ENCODE peak calls at places on chromosome 9, in eight cellular contexts. M is fibroblast of mammary gland; K is GM04503; G is heart left ventricle; U is anterior cingulate cortex; I is AG08396; V is LoVo; R is stimulated activated CD8-positive, alpha-beta memory T cell treated with anti-CD3 and anti-CD28 coated beads, Interleukin-7, amount 100 ng/mL, for 1 hour. N is an unnamed sample.

GRCh38 chr9:34589656-34590375 is at the start of gene CNTFR:
- DNase-seq in M (no peak), R (no peak), K (no peak), V (no peak), U (peak), I (peak), G (peak), N (peak)

GRCh38 chr9:3850083-3850482 is 324.3 kb upstream of the RFX3 start:
- DNase-seq in I (no peak), R (no peak), U (no peak), M (no peak), V (no peak), K (no peak), G (no peak), N (no peak)

GRCh38 chr9:22035591-22036011 is 26.5 kb upstream of the CDKN2B start:
- DNase-seq in U (no peak), M (no peak), R (no peak), I (no peak), G (no peak), K (no peak), V (no peak), N (no peak)

GRCh38 chr9:109206670-109207069 is 39.6 kb upstream of the FRRS1L start:
- DNase-seq in U (no peak), K (no peak), M (no peak), I (no peak), V (no peak), G (no peak), R (no peak), N (no peak)

GRCh38 chr9:97045300-97045699 is 6.4 kb upstream of the CTSV start:
- DNase-seq in I (no peak), U (no peak), G (no peak), M (no peak), R (no peak), V (no peak), K (no peak), N (no peak)

GRCh38 chr9:82783045-82783444 is 279.9 kb downstream of the RASEF start:
- DNase-seq in G (no peak), R (no peak), I (no peak), M (no peak), K (no peak), U (no peak), V (no peak), N (no peak)

GRCh38 chr9:92385953-92386352 is 18.4 kb downstream of the OGN start:
- DNase-seq in I (no peak), U (no peak), V (no peak), G (no peak), K (no peak), R (no peak), M (peak), N (no peak)

GRCh38 chr9:35097573-35097972 is 1.2 kb upstream of the PIGO start:
- DNase-seq in K (no peak), M (no peak), V (no peak), I (no peak), U (no peak), G (no peak), R (no peak), N (no peak)

GRCh38 chr9:105117111-105117682 is 127.3 kb upstream of the SLC44A1 start:
- DNase-seq in U (no peak), M (no peak), V (no peak), R (no peak), G (no peak), K (no peak), I (no peak), N (no peak)

GRCh38 chr9:87075537-87075936 is 128.2 kb upstream of the GAS1 start:
- DNase-seq in G (no peak), U (no peak), K (no peak), R (no peak), M (no peak), I (no peak), V (no peak), N (no peak)

GRCh38 chr9:81416476-81417298 is 272.7 kb downstream of the TLE1 start:
- DNase-seq in M (no peak), I (peak), U (no peak), G (no peak), K (peak), R (no peak), V (no peak), N (no peak)

GRCh38 chr9:131092548-131093440 is 3.5 kb upstream of the AIF1L start:
- DNase-seq in R (no peak), M (no peak), I (no peak), V (no peak), K (no peak), G (no peak), U (no peak), N (no peak)

GRCh38 chr9:114988962-114989599 is 58.7 kb upstream of the TNFSF8 start:
- DNase-seq in K (no peak), R (no peak), M (peak), G (no peak), I (no peak), V (no peak), U (no peak), N (no peak)

GRCh38 chr9:114124666-114125580 is 25.8 kb upstream of the KIF12 start:
- DNase-seq in V (no peak), G (no peak), I (no peak), R (no peak), K (no peak), U (no peak), M (no peak), N (no peak)

GRCh38 chr9:81687521-81688261 is 1.7 kb downstream of the TLE1 start:
- DNase-seq in M (no peak), R (no peak), V (peak), K (no peak), U (peak), G (peak), I (peak), N (no peak)

GRCh38 chr9:134331186-134332025 is 5.2 kb downstream of the RXRA start:
- DNase-seq in I (no peak), U (peak), M (no peak), G (peak), R (no peak), V (no peak), K (no peak), N (no peak)

GRCh38 chr9:137804908-137805356 is 72.7 kb upstream of the CACNA1B start:
- DNase-seq in I (no peak), M (peak), G (no peak), K (no peak), R (no peak), U (no peak), V (no peak), N (no peak)

GRCh38 chr9:36152741-36153438 is 16.3 kb upstream of the CCIN start:
- DNase-seq in G (no peak), R (no peak), U (no peak), K (no peak), V (no peak), I (no peak), M (no peak), N (no peak)

GRCh38 chr9:127796225-127796813 is 6.4 kb upstream of the FPGS start:
- DNase-seq in G (peak), V (no peak), R (no peak), K (peak), M (peak), U (no peak), I (peak), N (no peak)

GRCh38 chr9:93057703-93058356 is 671 bp upstream of the SUSD3 start:
- DNase-seq in K (no peak), I (no peak), V (no peak), U (no peak), G (no peak), R (no peak), M (no peak), N (no peak)

GRCh38 chr9:135277219-135278201 is 190.0 kb downstream of the OLFM1 start:
- DNase-seq in K (no peak), G (no peak), R (no peak), M (no peak), I (no peak), U (no peak), V (no peak), N (no peak)

GRCh38 chr9:108549184-108549583 is 306.6 kb downstream of the ACTL7B start:
- DNase-seq in R (no peak), V (no peak), G (no peak), U (no peak), I (no peak), K (no peak), M (no peak), N (no peak)